ENCODE peak calls at places on chromosome 22, in nine cellular contexts. L is NCI-H2081; K is stimulated activated naive CD8-positive, alpha-beta T cell treated with anti-CD3 and anti-CD28 coated beads, Interleukin-15, amount 100 ng/mL, for 72 hours; D is NCI-H524; Q is C1 segment of cervical spinal cord; W is GM23338; C is BJ; V is activated T-cell treated with anti-CD3 and anti-CD28 coated beads, Interleukin-2, amount 50 U/mL, for 4 hours; Y is myocyte. A is an unnamed sample.

GRCh38 chr22:23402275-23403151 is 177.6 kb downstream of the IGLL1 start:
- DNase-seq in L (peak; percentile 57), K (peak; percentile 76), D (peak; percentile 85), Q (no peak), W (peak; percentile 88), C (no peak), V (peak; percentile 30), Y (no peak), A (no peak)

GRCh38 chr22:40449676-40450035 is 79.3 kb downstream of the SGSM3 start:
- DNase-seq in L (no peak), K (no peak), D (no peak), Q (no peak), W (no peak), C (no peak), V (no peak), Y (peak; percentile 61), A (peak; percentile 14)

GRCh38 chr22:38709306-38709705 is 3.6 kb downstream of the GTPBP1 start:
- DNase-seq in L (no peak), K (no peak), D (no peak), Q (no peak), W (no peak), C (no peak), V (no peak), Y (no peak), A (no peak)

GRCh38 chr22:28841111-28841510 is 40.7 kb upstream of the XBP1 start:
- DNase-seq in L (no peak), K (no peak), D (no peak), Q (no peak), W (no peak), C (no peak), V (no peak), Y (no peak), A (no peak)

GRCh38 chr22:27613099-27614089 is 188.2 kb downstream of the MN1 start:
- DNase-seq in L (no peak), K (no peak), D (no peak), Q (no peak), W (no peak), C (no peak), V (no peak), Y (no peak), A (no peak)

GRCh38 chr22:43007519-43008102 is 7.3 kb downstream of the PACSIN2 start:
- DNase-seq in L (peak; percentile 20), K (peak; percentile 19), D (no peak), Q (no peak), W (no peak), C (no peak), V (no peak), Y (peak; percentile 89), A (no peak)

GRCh38 chr22:43541462-43542407 is 129.9 kb downstream of the MPPED1 start:
- DNase-seq in L (no peak), K (no peak), D (no peak), Q (no peak), W (no peak), C (no peak), V (no peak), Y (no peak), A (no peak)

GRCh38 chr22:26586556-26587325 is 3.2 kb downstream of the TPST2 start:
- DNase-seq in L (no peak), K (peak; percentile 21), D (no peak), Q (no peak), W (no peak), C (no peak), V (no peak), Y (no peak), A (no peak)

GRCh38 chr22:41757507-41757906 is 43.0 kb upstream of the CCDC134 start:
- DNase-seq in L (no peak), K (no peak), D (no peak), Q (no peak), W (no peak), C (no peak), V (no peak), Y (peak; percentile 17), A (no peak)

GRCh38 chr22:23164091-23164490 is 16.2 kb upstream of the BCR start:
- DNase-seq in L (no peak), K (no peak), D (peak; percentile 16), Q (no peak), W (no peak), C (no peak), V (no peak), Y (no peak), A (no peak)

GRCh38 chr22:38467904-38468760 is at the start of gene KDELR3:
- DNase-seq in L (no peak), K (peak; percentile 66), D (peak; percentile 33), Q (no peak), W (peak; percentile 59), C (no peak), V (peak; percentile 37), Y (peak; percentile 60), A (no peak)

GRCh38 chr22:36017661-36018091 is 10.9 kb downstream of the RBFOX2 start:
- DNase-seq in L (peak; percentile 71), K (no peak), D (peak; percentile 29), Q (no peak), W (no peak), C (no peak), V (no peak), Y (no peak), A (peak; percentile 73)

GRCh38 chr22:42324991-42325710 is 54.7 kb upstream of the TCF20 start:
- DNase-seq in L (peak; percentile 46), K (no peak), D (peak; percentile 51), Q (no peak), W (no peak), C (no peak), V (no peak), Y (no peak), A (no peak)

A was measured in HFF-Myc.